ENCODE peak calls at places on chromosome 20, in eight cellular contexts. M is ovary; X is psoas muscle; Q is IMR-90; L is stomach; F is CD8-positive, alpha-beta T cell; K is thyroid gland; P is body of pancreas. V is an unnamed sample.
A peak's percentile ranks its signal among the peaks of the same experiment; 100 is the strongest.

GRCh38 chr20:17735206-17735804 is 35.5 kb downstream of the BANF2 start:
- DNase-seq in M (no peak), X (no peak), Q (peak; percentile 68), L (no peak), F (no peak), K (peak; percentile 19), P (no peak), V (no peak)

GRCh38 chr20:38729767-38730166 is 5.5 kb downstream of the SLC32A1 start:
- DNase-seq in M (no peak), X (no peak), Q (no peak), L (no peak), F (no peak), K (no peak), P (no peak), V (no peak)

GRCh38 chr20:33316958-33317357 is 33.9 kb downstream of the BPIFB1 start:
- DNase-seq in M (no peak), X (no peak), Q (no peak), L (no peak), F (no peak), K (no peak), P (no peak), V (no peak)

GRCh38 chr20:5331340-5331739 is 14.6 kb upstream of the PROKR2 start:
- DNase-seq in M (no peak), X (no peak), Q (no peak), L (no peak), F (no peak), K (no peak), P (no peak), V (no peak)

GRCh38 chr20:10532351-10532750 is 97.2 kb downstream of the SLX4IP start:
- DNase-seq in M (no peak), X (no peak), Q (no peak), L (no peak), F (no peak), K (no peak), P (no peak), V (no peak)

GRCh38 chr20:47810116-47810672 is 24.9 kb upstream of the SULF2 start:
- DNase-seq in M (no peak), X (no peak), Q (no peak), L (no peak), F (no peak), K (peak; percentile 6), P (no peak), V (no peak)

GRCh38 chr20:4040283-4041179 is 25.2 kb upstream of the RNF24 start:
- DNase-seq in M (no peak), X (no peak), Q (no peak), L (peak; percentile 50), F (no peak), K (peak; percentile 40), P (peak; percentile 44), V (peak; percentile 61)

GRCh38 chr20:61556116-61556515 is 304.1 kb downstream of the CDH4 start:
- DNase-seq in M (no peak), X (no peak), Q (peak; percentile 93), L (no peak), F (no peak), K (no peak), P (no peak), V (no peak)

GRCh38 chr20:10511507-10512231 is 76.6 kb downstream of the SLX4IP start:
- DNase-seq in M (peak; percentile 75), X (peak; percentile 84), Q (peak; percentile 99), L (peak; percentile 79), F (peak; percentile 54), K (peak; percentile 89), P (peak; percentile 85), V (peak; percentile 65)

GRCh38 chr20:37968726-37969401 is 64.4 kb downstream of the TTI1 start:
- DNase-seq in M (no peak), X (no peak), Q (no peak), L (no peak), F (no peak), K (no peak), P (no peak), V (no peak)

GRCh38 chr20:53843645-53844044 is 226.7 kb downstream of the BCAS1 start:
- DNase-seq in M (no peak), X (no peak), Q (no peak), L (no peak), F (no peak), K (no peak), P (no peak), V (no peak)

GRCh38 chr20:51833326-51833725 is 31.0 kb upstream of the SALL4 start:
- DNase-seq in M (no peak), X (no peak), Q (no peak), L (no peak), F (no peak), K (no peak), P (no peak), V (no peak)

GRCh38 chr20:3221398-3222226 is 12.3 kb downstream of the ITPA start:
- DNase-seq in M (no peak), X (peak; percentile 79), Q (no peak), L (peak; percentile 48), F (no peak), K (peak; percentile 97), P (no peak), V (peak; percentile 48)

GRCh38 chr20:24676353-24676977 is 207.0 kb downstream of the SYNDIG1 start:
- DNase-seq in M (peak; percentile 20), X (no peak), Q (no peak), L (no peak), F (no peak), K (no peak), P (no peak), V (peak; percentile 44)

DNA sequence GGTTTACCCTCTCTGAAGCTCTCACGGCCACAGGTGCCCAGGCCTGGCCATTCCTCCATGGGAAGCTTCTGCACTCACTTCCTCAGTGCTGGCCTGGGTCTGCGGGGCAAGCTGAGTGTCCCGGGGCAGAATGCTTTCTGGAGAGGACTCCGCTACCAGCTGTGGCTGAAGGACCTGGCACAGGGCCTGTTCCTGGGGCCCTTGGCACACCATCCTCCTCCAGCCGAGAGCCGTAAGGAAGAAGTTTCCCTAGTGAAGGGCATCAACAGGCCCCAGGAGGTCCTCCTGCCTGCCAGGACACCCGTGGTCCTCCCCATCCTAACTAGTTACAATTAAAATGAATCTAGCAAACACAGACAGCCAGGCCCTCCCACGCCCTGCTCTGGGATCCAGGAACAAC is 14.0 kb upstream of the KCNK15 start:
- DNase-seq in M (peak; percentile 61), X (peak; percentile 59), Q (no peak), L (peak; percentile 81), F (no peak), K (peak; percentile 91), P (no peak), V (no peak)
- H3K27ac ChIP-seq in M (no peak overlapping the region), X (no peak overlapping the region), Q (no peak overlapping the region), L (no peak overlapping the region), F (no peak overlapping the region), K (peak overlapping the region; percentile 9), P (no peak overlapping the region), V (no peak overlapping the region)

GRCh38 chr20:46342451-46343357 is 34.4 kb upstream of the CDH22 start:
- DNase-seq in M (no peak), X (no peak), Q (no peak), L (no peak), F (no peak), K (no peak), P (no peak), V (no peak)
- H3K4me3 ChIP-seq in M (no peak overlapping the region), X (peak overlapping the region; percentile 48), Q (no peak overlapping the region), L (no peak overlapping the region), F (peak overlapping the region; percentile 34), K (no peak overlapping the region), P (no peak overlapping the region), V (no peak overlapping the region)

GRCh38 chr20:63931735-63932134 is 24.5 kb downstream of the UCKL1 start:
- DNase-seq in M (no peak), X (no peak), Q (no peak), L (no peak), F (no peak), K (no peak), P (no peak), V (no peak)

GRCh38 chr20:63934271-63935068 is 21.7 kb downstream of the UCKL1 start:
- DNase-seq in M (no peak), X (no peak), Q (no peak), L (no peak), F (no peak), K (no peak), P (no peak), V (no peak)

GRCh38 chr20:63930971-63931553 is 25.2 kb downstream of the UCKL1 start:
- DNase-seq in M (no peak), X (no peak), Q (no peak), L (peak; percentile 95), F (no peak), K (no peak), P (no peak), V (peak; percentile 45)

GRCh38 chr20:63933646-63934045 is 22.6 kb downstream of the UCKL1 start:
- DNase-seq in M (no peak), X (no peak), Q (no peak), L (no peak), F (no peak), K (no peak), P (no peak), V (no peak)

GRCh38 chr20:63932606-63933160 is 23.5 kb downstream of the UCKL1 start:
- DNase-seq in M (no peak), X (no peak), Q (no peak), L (no peak), F (no peak), K (no peak), P (no peak), V (no peak)
- TF ChIP-seq CTCF in M (no peak), X (no peak), Q (no peak), L (no peak), F (no peak), K (no peak), P (no peak), V (no peak)

GRCh38 chr20:59439243-59439642 is 138.8 kb downstream of the EDN3 start:
- DNase-seq in M (no peak), X (no peak), Q (no peak), L (no peak), F (no peak), K (no peak), P (no peak), V (no peak)

GRCh38 chr20:59443558-59443957 is 143.1 kb downstream of the EDN3 start:
- DNase-seq in M (no peak), X (no peak), Q (no peak), L (no peak), F (no peak), K (no peak), P (no peak), V (no peak)

GRCh38 chr20:59438201-59438600 is 137.8 kb downstream of the EDN3 start:
- DNase-seq in M (no peak), X (no peak), Q (no peak), L (no peak), F (no peak), K (no peak), P (no peak), V (no peak)

GRCh38 chr20:59441306-59441705 is 140.9 kb downstream of the EDN3 start:
- DNase-seq in M (no peak), X (no peak), Q (no peak), L (no peak), F (no peak), K (no peak), P (no peak), V (no peak)

GRCh38 chr20:59441860-59442810 is 141.7 kb downstream of the EDN3 start:
- DNase-seq in M (no peak), X (no peak), Q (no peak), L (no peak), F (no peak), K (no peak), P (no peak), V (no peak)
- H3K27ac ChIP-seq in M (no peak overlapping the region), X (no peak overlapping the region), Q (no peak overlapping the region), L (no peak overlapping the region), F (no peak overlapping the region), K (no peak overlapping the region), P (no peak overlapping the region), V (no peak overlapping the region)